ENCODE peak calls at places on chromosomes 1 and 21, in eight cellular contexts. O, D, G, A, L, X, R and B are unnamed samples.

GRCh38 chr1:47575855-47576757 is 138.3 kb downstream of the FOXD2 start:
- DNase-seq in O (peak), D (peak), G (no peak), A (peak), L (no peak), X (no peak), R (no peak), B (no peak)

GRCh38 chr1:206608108-206608698 is 4.1 kb downstream of the EIF2D start:
- DNase-seq in O (no peak), D (peak), G (no peak), A (peak), L (no peak), X (no peak), R (no peak), B (no peak)

GRCh38 chr1:239184581-239185244 is 201.7 kb upstream of the CHRM3 start:
- DNase-seq in O (no peak), D (no peak), G (no peak), A (no peak), L (no peak), X (no peak), R (no peak), B (no peak)

GRCh38 chr1:93678491-93678890 is 3.1 kb downstream of the BCAR3 start:
- DNase-seq in O (no peak), D (no peak), G (no peak), A (no peak), L (no peak), X (peak), R (no peak), B (no peak)

GRCh38 chr1:59125154-59125553 is 171.7 kb upstream of the FGGY start:
- DNase-seq in O (no peak), D (no peak), G (no peak), A (no peak), L (no peak), X (no peak), R (no peak), B (no peak)

GRCh38 chr1:31939484-31940329 is 1.5 kb upstream of the PTP4A2 start:
- DNase-seq in O (peak), D (peak), G (peak), A (peak), L (peak), X (no peak), R (peak), B (no peak)

GRCh38 chr21:45579383-45580180 is 37.3 kb upstream of the SLC19A1 start:
- DNase-seq in O (no peak), D (no peak), G (no peak), A (no peak), L (no peak), X (peak), R (peak), B (no peak)

GRCh38 chr1:40988280-40988679 is 8.8 kb downstream of the CTPS1 start:
- DNase-seq in O (no peak), D (no peak), G (no peak), A (no peak), L (no peak), X (no peak), R (no peak), B (no peak)

GRCh38 chr1:31949862-31950261 is 11.7 kb upstream of the PTP4A2 start:
- DNase-seq in O (no peak), D (no peak), G (no peak), A (no peak), L (no peak), X (no peak), R (no peak), B (no peak)

GRCh38 chr1:4425892-4426291 is 228.5 kb upstream of the AJAP1 start:
- DNase-seq in O (no peak), D (no peak), G (no peak), A (no peak), L (no peak), X (no peak), R (no peak), B (no peak)

GRCh38 chr1:116887212-116887611 is 22.5 kb upstream of the PTGFRN start:
- DNase-seq in O (no peak), D (no peak), G (no peak), A (no peak), L (no peak), X (no peak), R (no peak), B (no peak)

GRCh38 chr1:3403011-3403345 is 51.5 kb upstream of the ARHGEF16 start:
- DNase-seq in O (no peak), D (peak), G (no peak), A (no peak), L (no peak), X (no peak), R (no peak), B (no peak)

GRCh38 chr1:168261390-168261789 is 19.3 kb upstream of the TBX19 start:
- DNase-seq in O (no peak), D (peak), G (peak), A (peak), L (no peak), X (no peak), R (no peak), B (peak)

GRCh38 chr1:158121604-158122254 is 59.0 kb upstream of the CD1D start:
- DNase-seq in O (no peak), D (peak), G (peak), A (peak), L (no peak), X (no peak), R (no peak), B (no peak)

GRCh38 chr1:231523816-231524215 is 4.7 kb upstream of the TSNAX start:
- DNase-seq in O (no peak), D (no peak), G (no peak), A (no peak), L (no peak), X (no peak), R (no peak), B (no peak)

GRCh38 chr1:214380418-214380817 is 99.5 kb downstream of the SMYD2 start:
- DNase-seq in O (no peak), D (peak), G (peak), A (no peak), L (no peak), X (no peak), R (no peak), B (no peak)

GRCh38 chr1:180842890-180843289 is 69.8 kb upstream of the KIAA1614 start:
- DNase-seq in O (no peak), D (no peak), G (no peak), A (peak), L (no peak), X (no peak), R (no peak), B (no peak)

GRCh38 chr1:68409426-68409825 is 40.3 kb downstream of the RPE65 start:
- DNase-seq in O (peak), D (no peak), G (no peak), A (no peak), L (no peak), X (no peak), R (no peak), B (no peak)

GRCh38 chr1:175514309-175515001 is 228.9 kb downstream of the TNR start:
- DNase-seq in O (no peak), D (no peak), G (no peak), A (peak), L (no peak), X (no peak), R (peak), B (no peak)

GRCh38 chr1:1419812-1420653 is 1.0 kb downstream of the ANKRD65 start:
- DNase-seq in O (no peak), D (no peak), G (no peak), A (peak), L (no peak), X (no peak), R (no peak), B (no peak)

GRCh38 chr1:36816348-36816747 is 218.0 kb downstream of the GRIK3 start:
- DNase-seq in O (no peak), D (no peak), G (no peak), A (no peak), L (no peak), X (no peak), R (no peak), B (no peak)

GRCh38 chr1:116506132-116507004 is 64.5 kb downstream of the CD58 start:
- DNase-seq in O (no peak), D (peak), G (peak), A (no peak), L (no peak), X (no peak), R (no peak), B (no peak)

GRCh38 chr1:95497566-95497965 is 263.6 kb downstream of the RWDD3 start:
- DNase-seq in O (no peak), D (no peak), G (no peak), A (no peak), L (no peak), X (no peak), R (no peak), B (no peak)